ENCODE peak calls at places on chromosomes 2 and 18, in five cellular contexts. X is A673, D is heart right ventricle, I is astrocyte, W is uterus. F is an unnamed sample.

GRCh38 chr2:224400174-224400810 is 1.6 kb downstream of the FAM124B start:
- DNase-seq in D (no peak), I (no peak), X (no peak), W (no peak), F (peak)

GRCh38 chr2:227472265-227473018 is 486 bp downstream of the AGFG1 start:
- DNase-seq in W (peak), X (peak), D (peak), I (no peak), F (no peak)

GRCh38 chr2:169029341-169029740 is 1.8 kb downstream of the ABCB11 start:
- DNase-seq in X (no peak), I (no peak), W (no peak), D (no peak), F (no peak)

GRCh38 chr18:44682871-44683221 is 2.2 kb downstream of the SETBP1 start:
- DNase-seq in W (peak), D (no peak), I (no peak), X (no peak), F (no peak)

GRCh38 chr2:157428500-157429175 is 15.3 kb downstream of the CYTIP start:
- DNase-seq in D (no peak), I (no peak), W (no peak), X (no peak), F (no peak)

GRCh38 chr2:211982162-211982561 is 556.4 kb downstream of the ERBB4 start:
- DNase-seq in X (no peak), D (no peak), W (no peak), I (no peak), F (no peak)

GRCh38 chr2:108363048-108363899 is 14.5 kb upstream of the SULT1C4 start:
- DNase-seq in X (no peak), D (no peak), I (no peak), W (no peak), F (no peak)

GRCh38 chr2:74648009-74648443 is at the start of gene M1AP:
- DNase-seq in D (no peak), W (no peak), X (no peak), I (no peak), F (no peak)

GRCh38 chr2:170820647-170821630 is 4.3 kb downstream of the GAD1 start:
- DNase-seq in W (no peak), I (no peak), D (no peak), X (peak), F (no peak)

GRCh38 chr2:176585791-176586190 is 316.5 kb downstream of the MTX2 start:
- DNase-seq in X (peak), W (no peak), I (no peak), D (no peak), F (no peak)

GRCh38 chr18:34631567-34631966 is 78.5 kb upstream of the DTNA start:
- DNase-seq in D (no peak), X (no peak), I (no peak), W (no peak), F (no peak)

GRCh38 chr2:101736233-101736632 is 38.7 kb downstream of the MAP4K4 start:
- DNase-seq in W (no peak), X (no peak), D (no peak), I (no peak), F (no peak)

GRCh38 chr2:217451634-217452033 is 551.2 kb downstream of the TNS1 start:
- DNase-seq in D (no peak), I (peak), W (no peak), X (no peak), F (no peak)

GRCh38 chr2:239465017-239466001 is 64.5 kb upstream of the HDAC4 start:
- DNase-seq in X (peak), D (peak), W (peak), I (no peak), F (peak)

GRCh38 chr2:95323347-95324155 is 26.4 kb downstream of the KCNIP3 start:
- DNase-seq in W (no peak), D (peak), I (no peak), X (no peak), F (no peak)

GRCh38 chr2:225573603-225574002 is 174.1 kb downstream of the NYAP2 start:
- DNase-seq in W (no peak), I (no peak), D (no peak), X (no peak), F (no peak)

GRCh38 chr2:28958689-28959088 is 22.4 kb upstream of the TOGARAM2 start:
- DNase-seq in W (peak), X (peak), D (peak), I (peak), F (no peak)

GRCh38 chr18:53165770-53166169 is 825.8 kb downstream of the DCC start:
- DNase-seq in I (no peak), D (no peak), X (no peak), W (no peak), F (no peak)

GRCh38 chr2:241317391-241317790 is 1.7 kb downstream of the SEPTIN2 start:
- DNase-seq in X (no peak), I (no peak), W (no peak), D (no peak), F (no peak)

GRCh38 chr2:11625671-11626070 is 44.3 kb downstream of the NTSR2 start:
- DNase-seq in X (no peak), I (no peak), D (no peak), W (no peak), F (no peak)

GRCh38 chr2:168194784-168195522 is 52.4 kb downstream of the STK39 start:
- DNase-seq in I (no peak), D (no peak), W (no peak), X (no peak), F (no peak)

GRCh38 chr2:150485114-150485870 is 2.2 kb downstream of the RND3 start:
- DNase-seq in X (peak), W (peak), D (peak), I (peak), F (no peak)

GRCh38 chr18:50133526-50133925 is 61.4 kb downstream of the MYO5B start:
- DNase-seq in W (no peak), D (no peak), X (no peak), I (no peak), F (no peak)

GRCh38 chr2:196259507-196260481 is 88.4 kb upstream of the STK17B start:
- DNase-seq in D (no peak), X (no peak), W (no peak), I (peak), F (no peak)

GRCh38 chr2:158507141-158507540 is 50.4 kb downstream of the PKP4 start:
- DNase-seq in I (peak), D (no peak), W (no peak), X (no peak), F (no peak)

GRCh38 chr2:10042301-10043161 is 819 bp upstream of the KLF11 start:
- DNase-seq in D (peak), I (peak), W (peak), X (no peak), F (no peak)

GRCh38 chr18:71831039-71831438 is 713.1 kb downstream of the CBLN2 start:
- DNase-seq in W (no peak), I (peak), X (no peak), D (no peak), F (peak)

GRCh38 chr2:9310390-9310789 is 103.8 kb downstream of the ASAP2 start:
- DNase-seq in X (no peak), D (peak), W (peak), I (peak), F (peak)

GRCh38 chr2:186099772-186100171 is 361.2 kb downstream of the FSIP2 start:
- DNase-seq in D (no peak), W (no peak), I (peak), X (no peak), F (no peak)

GRCh38 chr18:44696892-44697291 is 16.2 kb downstream of the SETBP1 start:
- DNase-seq in X (no peak), I (peak), D (no peak), W (no peak), F (no peak)

GRCh38 chr2:183780072-183780471 is 655.8 kb downstream of the NUP35 start:
- DNase-seq in I (no peak), W (no peak), X (no peak), D (no peak), F (no peak)

GRCh38 chr2:203209538-203209937 is 29.3 kb upstream of the CYP20A1 start:
- DNase-seq in I (no peak), D (no peak), W (no peak), X (no peak), F (no peak)

GRCh38 chr2:19801367-19802087 is 100.3 kb downstream of the TTC32 start:
- DNase-seq in X (no peak), I (peak), W (peak), D (peak), F (peak)

GRCh38 chr2:422676-423435 is 135.0 kb upstream of the ALKAL2 start:
- DNase-seq in I (no peak), D (no peak), X (no peak), W (no peak), F (no peak)

GRCh38 chr18:77203071-77203470 is 46.6 kb upstream of the GALR1 start:
- DNase-seq in D (no peak), X (no peak), W (no peak), I (no peak), F (no peak)

GRCh38 chr18:808086-808485 is 4.0 kb downstream of the YES1 start:
- DNase-seq in D (no peak), I (peak), W (no peak), X (peak), F (no peak)

GRCh38 chr18:811192-812122 is 585 bp downstream of the YES1 start:
- DNase-seq in X (peak), I (no peak), D (peak), W (peak), F (no peak)

GRCh38 chr18:808502-808901 is 3.5 kb downstream of the YES1 start:
- DNase-seq in I (peak), X (no peak), W (no peak), D (no peak), F (no peak)

GRCh38 chr18:812123-812672 is at the start of gene YES1:
- DNase-seq in W (peak), D (peak), I (peak), X (peak), F (peak)

GRCh38 chr18:809985-810642 is 1.9 kb downstream of the YES1 start:
- DNase-seq in D (no peak), X (no peak), I (no peak), W (no peak), F (no peak)
- H3K4me3 ChIP-seq in D (peak), X (peak), I (peak), W (no peak), F (peak)

GRCh38 chr2:7031424-7032245 is 114.4 kb downstream of the RNF144A start:
- DNase-seq in X (peak), I (no peak), W (peak), D (no peak), F (no peak)
- TF ChIP-seq CTCF in X (no peak), I (no peak), W (no peak), D (no peak), F (no peak)

GRCh38 chr2:136248242-136248641 is 130.3 kb upstream of the CXCR4 start:
- DNase-seq in W (no peak), D (no peak), I (peak), X (peak), F (no peak)

GRCh38 chr2:136243638-136244557 is 125.9 kb upstream of the CXCR4 start:
- DNase-seq in W (no peak), I (no peak), D (no peak), X (no peak), F (no peak)

GRCh38 chr2:136244558-136244885 is 126.6 kb upstream of the CXCR4 start:
- DNase-seq in I (no peak), D (no peak), X (no peak), W (no peak), F (no peak)

GRCh38 chr2:136247204-136247990 is 129.4 kb upstream of the CXCR4 start:
- DNase-seq in X (no peak), D (no peak), W (no peak), I (peak), F (no peak)

GRCh38 chr2:136246086-136246669 is 128.2 kb upstream of the CXCR4 start:
- DNase-seq in I (peak), X (no peak), D (no peak), W (no peak), F (no peak)
- H3K4me3 ChIP-seq in I (no peak), X (no peak), D (peak), W (no peak), F (peak)

DNA sequence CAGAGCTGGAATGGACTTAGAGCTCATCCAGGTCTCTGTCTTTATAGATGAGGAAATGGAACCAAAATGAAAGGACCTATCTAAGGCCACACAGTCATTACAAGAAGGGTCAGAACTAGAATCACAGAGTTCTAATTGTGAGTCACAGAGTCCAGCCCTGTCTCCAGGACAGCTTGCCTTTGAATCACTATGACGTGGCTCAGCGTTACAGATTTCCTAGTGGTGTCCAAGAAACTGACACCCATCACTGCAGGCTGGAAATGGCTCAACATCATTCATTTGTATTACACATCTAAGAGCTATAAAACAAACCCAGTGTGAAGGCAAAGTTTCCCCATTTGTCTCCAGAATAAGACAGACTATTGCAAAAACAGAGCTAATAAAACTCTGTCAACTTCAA is 164.3 kb upstream of the SIX2 start:
- DNase-seq in D (no peak), X (no peak), W (no peak), I (peak), F (peak)
- TF ChIP-seq CTCF in D (no peak), X (no peak), W (no peak), I (peak), F (no peak)

F was measured in retinal pigment epithelial cell.